ENCODE peak calls at places on chromosomes 5 and 9, in six cellular contexts. W is neuronal stem cell, U is PC-3, R is IMR-90, Y is mesendoderm, H is MM.1S. I is an unnamed sample.

GRCh38 chr5:132812949-132813598 is at the start of gene SOWAHA:
- DNase-seq in W (no peak), U (no peak), R (no peak), Y (no peak), H (no peak), I (no peak)

GRCh38 chr5:80754900-80755299 is 100.1 kb upstream of the DHFR start:
- DNase-seq in W (peak; percentile 71), U (no peak), R (peak; percentile 3), Y (no peak), H (peak; percentile 38), I (peak; percentile 81)

GRCh38 chr5:78587775-78588291 is 60.7 kb downstream of the LHFPL2 start:
- DNase-seq in W (no peak), U (no peak), R (peak; percentile 79), Y (no peak), H (no peak), I (no peak)

GRCh38 chr9:125682340-125682739 is 24.7 kb downstream of the MAPKAP1 start:
- DNase-seq in W (no peak), U (no peak), R (no peak), Y (no peak), H (no peak), I (no peak)

GRCh38 chr5:177984565-177985166 is 11.4 kb downstream of the PROP1 start:
- DNase-seq in W (no peak), U (no peak), R (no peak), Y (no peak), H (no peak), I (no peak)

GRCh38 chr9:119370816-119371215 is 1.6 kb upstream of the BRINP1 start:
- DNase-seq in W (peak; percentile 73), U (peak; percentile 1), R (peak; percentile 1), Y (peak; percentile 81), H (peak; percentile 25), I (peak; percentile 46)

GRCh38 chr9:95171596-95171995 is 145.9 kb downstream of the FANCC start:
- DNase-seq in W (no peak), U (no peak), R (peak; percentile 79), Y (no peak), H (no peak), I (no peak)

GRCh38 chr9:69801994-69802393 is 18.6 kb upstream of the CFAP95 start:
- DNase-seq in W (no peak), U (peak; percentile 30), R (peak; percentile 12), Y (no peak), H (no peak), I (no peak)

GRCh38 chr9:68709291-68709970 is 4.4 kb downstream of the PIP5K1B start:
- DNase-seq in W (no peak), U (no peak), R (no peak), Y (peak; percentile 60), H (no peak), I (no peak)

GRCh38 chr9:127723450-127723849 is 7.6 kb downstream of the TTC16 start:
- DNase-seq in W (no peak), U (peak; percentile 74), R (peak; percentile 66), Y (no peak), H (no peak), I (no peak)

GRCh38 chr5:37039824-37040223 is 163.3 kb downstream of the NIPBL start:
- DNase-seq in W (no peak), U (no peak), R (no peak), Y (no peak), H (no peak), I (no peak)
- H3K36me3 ChIP-seq in W (peaks cover 68% of the 10 kb centered on the region), U (peaks cover 3% of the 10 kb centered on the region), R (peaks cover 15% of the 10 kb centered on the region), Y (no peaks in the 10 kb centered on the region), H (peaks cover 3% of the 10 kb centered on the region), I (peaks cover 50% of the 10 kb centered on the region)

GRCh38 chr9:12822111-12822510 is 47.3 kb downstream of the LURAP1L start:
- DNase-seq in W (no peak), U (no peak), R (peak; percentile 60), Y (no peak), H (no peak), I (no peak)
- H3K4me2 ChIP-seq in W (no peak overlapping the region), U (no peak overlapping the region), R (no peak overlapping the region), Y (no peak overlapping the region), H (no peak overlapping the region), I (no peak overlapping the region)

DNA sequence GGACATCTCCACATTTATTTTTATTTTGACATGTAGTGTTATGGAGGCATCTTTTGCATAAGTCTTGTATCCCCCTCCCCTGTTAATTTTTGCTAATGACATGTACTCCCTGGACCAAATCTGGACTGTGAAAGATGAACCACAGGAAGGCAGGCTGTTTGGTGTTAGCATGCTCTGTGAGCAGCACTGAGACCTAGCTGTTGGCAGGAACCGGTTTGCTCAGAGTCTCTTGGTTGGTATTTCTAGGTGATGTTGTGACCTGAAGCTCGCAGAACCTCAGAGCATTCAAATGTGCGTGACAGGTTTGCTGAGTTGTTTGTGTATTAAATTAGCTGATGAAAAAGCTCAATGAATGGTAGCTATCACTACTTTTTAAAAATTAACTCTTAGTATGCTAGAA is 53.6 kb upstream of the PHF2 start:
- DNase-seq in W (no peak), U (no peak), R (no peak), Y (no peak), H (no peak), I (no peak)
- H3K36me3 ChIP-seq in W (peaks cover 73% of the 10 kb centered on the region), U (peaks cover 3% of the 10 kb centered on the region), R (peaks cover 35% of the 10 kb centered on the region), Y (peaks cover 2% of the 10 kb centered on the region), H (peaks cover 9% of the 10 kb centered on the region), I (peaks cover 77% of the 10 kb centered on the region)

DNA sequence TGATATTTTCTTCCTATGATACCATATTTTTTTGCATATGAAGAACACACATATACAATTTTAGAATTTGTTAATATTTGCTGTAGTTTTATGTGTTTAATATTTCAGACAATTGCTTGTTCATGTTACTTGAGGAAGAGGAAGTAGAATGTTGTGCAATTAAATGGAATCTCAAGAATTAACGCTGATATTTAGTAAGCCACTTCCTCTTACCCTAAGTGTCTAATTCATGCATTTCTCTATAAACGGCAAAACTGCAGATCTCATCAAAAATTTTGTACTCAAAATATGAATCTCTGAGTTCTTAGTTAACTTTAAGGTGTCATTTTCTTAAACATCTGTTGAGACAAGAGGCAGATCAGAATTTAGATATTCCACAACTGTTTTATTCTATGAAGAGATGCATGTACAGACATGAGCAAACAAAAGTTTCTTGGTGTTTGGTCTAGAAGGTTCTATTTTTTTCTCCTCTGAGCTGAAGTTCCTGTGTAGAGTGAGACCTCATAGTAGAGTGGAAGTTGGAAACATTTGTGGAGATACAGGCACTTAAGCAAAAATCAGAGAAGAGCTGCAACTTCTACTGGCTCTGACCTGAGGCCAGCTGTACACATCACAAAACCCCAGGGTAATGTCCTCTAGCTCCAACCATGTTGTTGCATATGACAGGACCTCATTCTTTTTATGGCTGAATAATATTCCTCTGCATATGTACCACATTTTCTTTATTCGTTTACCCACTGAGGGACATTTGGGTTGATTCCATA is 16.6 kb upstream of the TGFBI start:
- DNase-seq in W (no peak), U (peak; percentile 53), R (peak; percentile 63), Y (no peak), H (no peak), I (no peak)
- H3K4me2 ChIP-seq in W (no peak overlapping the region), U (peak overlapping the region; percentile 44), R (no peak overlapping the region), Y (no peak overlapping the region), H (no peak overlapping the region), I (no peak overlapping the region)

DNA sequence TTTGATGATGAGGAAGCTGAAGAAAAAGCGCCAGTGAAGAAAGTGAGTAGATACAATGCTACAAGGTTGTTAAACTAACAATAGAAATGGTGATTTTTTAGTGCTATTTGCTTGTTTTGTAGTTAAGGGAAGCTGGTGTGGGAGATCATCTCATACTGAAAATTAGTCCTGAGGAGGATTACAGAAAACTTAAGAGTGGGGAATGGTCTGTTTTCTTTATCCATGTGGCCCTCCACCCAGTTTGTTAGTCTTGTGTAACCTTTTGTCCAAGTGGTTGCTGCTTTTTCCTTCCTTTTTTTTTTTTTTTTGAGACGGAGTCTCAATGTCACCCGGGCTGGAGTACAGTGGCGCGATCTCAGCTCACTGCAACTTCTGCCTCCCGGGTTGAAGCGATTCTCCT is 12.5 kb downstream of the NPM1 start:
- DNase-seq in W (no peak), U (no peak), R (no peak), Y (no peak), H (no peak), I (no peak)
- H3K36me3 ChIP-seq in W (peaks cover 74% of the 10 kb centered on the region), U (peaks cover 72% of the 10 kb centered on the region), R (peaks cover 48% of the 10 kb centered on the region), Y (peaks cover 15% of the 10 kb centered on the region), H (peaks cover 43% of the 10 kb centered on the region), I (peaks cover 74% of the 10 kb centered on the region)

GRCh38 chr5:136622737-136623136 is 257.4 kb upstream of the TRPC7 start:
- DNase-seq in W (no peak), U (peak; percentile 88), R (no peak), Y (no peak), H (no peak), I (no peak)

GRCh38 chr5:136619556-136619955 is 254.2 kb upstream of the TRPC7 start:
- DNase-seq in W (no peak), U (no peak), R (no peak), Y (no peak), H (no peak), I (no peak)

GRCh38 chr5:136621743-136622142 is 256.4 kb upstream of the TRPC7 start:
- DNase-seq in W (no peak), U (no peak), R (no peak), Y (no peak), H (no peak), I (no peak)

GRCh38 chr5:136615251-136615650 is 249.9 kb upstream of the TRPC7 start:
- DNase-seq in W (no peak), U (peak; percentile 51), R (no peak), Y (no peak), H (no peak), I (no peak)

DNA sequence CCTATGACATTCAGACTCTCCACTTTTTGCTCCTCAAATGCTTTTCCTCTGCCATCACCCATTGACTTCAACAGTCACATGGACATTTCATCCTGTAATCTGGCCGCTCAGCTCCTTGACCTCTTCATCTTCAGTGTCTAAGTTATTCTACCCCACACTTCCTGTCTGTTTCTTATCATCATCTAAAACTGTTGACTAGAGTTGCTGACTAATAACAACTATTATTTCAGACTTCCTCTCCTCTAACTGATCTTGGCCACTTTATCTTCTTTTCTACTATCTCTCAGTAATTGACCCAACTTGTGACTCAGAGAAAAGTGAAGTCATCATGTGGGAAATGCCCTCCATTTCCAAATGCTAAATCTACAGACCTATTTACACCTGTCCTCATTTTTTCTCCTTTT is 254.7 kb upstream of the TRPC7 start:
- DNase-seq in W (no peak), U (peak; percentile 46), R (peak; percentile 14), Y (peak; percentile 33), H (no peak), I (no peak)
- H3K4me2 ChIP-seq in W (no peak overlapping the region), U (no peak overlapping the region), R (no peak overlapping the region), Y (no peak overlapping the region), H (no peak overlapping the region), I (no peak overlapping the region)

GRCh38 chr9:4717815-4718214 is 23.2 kb downstream of the AK3 start:
- DNase-seq in W (no peak), U (no peak), R (no peak), Y (no peak), H (no peak), I (no peak)
- H3K36me3 ChIP-seq in W (peaks cover 92% of the 10 kb centered on the region), U (peaks cover 13% of the 10 kb centered on the region), R (peaks cover 35% of the 10 kb centered on the region), Y (peaks cover 2% of the 10 kb centered on the region), H (peaks cover 10% of the 10 kb centered on the region), I (peaks cover 82% of the 10 kb centered on the region)

DNA sequence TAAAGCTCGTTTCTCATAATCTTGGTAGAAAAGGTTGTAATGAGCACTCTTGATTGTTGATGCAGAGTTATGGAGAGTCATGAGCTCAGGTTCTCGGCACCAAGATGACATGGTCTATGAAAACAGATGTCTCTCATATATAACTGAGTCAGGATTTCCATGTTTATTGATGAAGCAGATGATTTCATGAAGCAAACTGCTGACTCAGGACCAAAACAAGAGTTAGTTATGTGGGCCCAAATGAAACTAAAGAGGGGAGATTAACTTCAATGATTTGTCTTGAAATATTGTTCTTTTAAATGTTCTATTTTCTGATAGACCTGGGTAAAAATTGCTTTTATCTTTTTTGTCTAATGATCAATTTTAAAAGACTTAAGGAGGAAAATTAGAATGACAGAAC is 258.6 kb upstream of the CTNND2 start:
- DNase-seq in W (no peak), U (no peak), R (no peak), Y (no peak), H (no peak), I (no peak)
- H3K4me2 ChIP-seq in W (no peak overlapping the region), U (no peak overlapping the region), R (no peak overlapping the region), Y (no peak overlapping the region), H (no peak overlapping the region), I (no peak overlapping the region)

I was measured in DND-41.